ENCODE peak calls at places on chromosomes 6 and 20, in five cellular contexts. U is neural crest cell, K is HFFc6, Y is fibroblast of mammary gland, O is Peyer's patch. C is an unnamed sample.

GRCh38 chr6:42197574-42198362 is 3.0 kb upstream of the GUCA1B start:
- DNase-seq in Y (peak), U (no peak), K (peak), O (no peak), C (peak)

GRCh38 chr6:33730611-33731010 is 16.1 kb downstream of the IP6K3 start:
- DNase-seq in O (no peak), U (no peak), K (no peak), Y (no peak), C (no peak)

GRCh38 chr6:136323431-136324112 is 33.9 kb upstream of the BCLAF1 start:
- DNase-seq in U (no peak), O (no peak), K (no peak), Y (peak), C (no peak)

GRCh38 chr6:1404066-1404712 is 14.8 kb downstream of the FOXF2 start:
- DNase-seq in K (peak), Y (peak), U (no peak), O (no peak), C (no peak)

GRCh38 chr6:161761966-161762365 is 488.1 kb upstream of the AGPAT4 start:
- DNase-seq in O (no peak), K (no peak), Y (no peak), U (no peak), C (no peak)

GRCh38 chr6:28978959-28979561 is 26.1 kb downstream of the ZNF311 start:
- DNase-seq in O (no peak), U (no peak), Y (no peak), K (no peak), C (peak)

GRCh38 chr6:150692604-150693003 is 92.9 kb downstream of the PLEKHG1 start:
- DNase-seq in K (no peak), O (no peak), Y (no peak), U (no peak), C (no peak)

GRCh38 chr6:67935976-67936477 is 699.1 kb upstream of the ADGRB3 start:
- DNase-seq in O (no peak), U (no peak), K (no peak), Y (no peak), C (no peak)

GRCh38 chr6:135144678-135145508 is 36.2 kb upstream of the MYB start:
- DNase-seq in U (no peak), K (peak), Y (peak), O (no peak), C (peak)

GRCh38 chr6:7562769-7563168 is 21.3 kb downstream of the DSP start:
- DNase-seq in O (no peak), U (no peak), K (no peak), Y (no peak), C (no peak)

GRCh38 chr6:149991838-149992237 is 28.1 kb downstream of the ULBP1 start:
- DNase-seq in K (no peak), O (no peak), Y (no peak), U (no peak), C (no peak)

GRCh38 chr20:61185841-61186601 is 66.0 kb upstream of the CDH4 start:
- DNase-seq in K (peak), Y (peak), O (no peak), U (no peak), C (peak)

GRCh38 chr6:155126727-155127439 is 131.8 kb downstream of the TIAM2 start:
- DNase-seq in Y (peak), U (no peak), K (peak), O (no peak), C (peak)

GRCh38 chr20:23350855-23351838 is 556 bp downstream of the NXT1 start:
- DNase-seq in K (peak), Y (peak), O (peak), U (peak), C (peak)

GRCh38 chr6:131828946-131829345 is 21.1 kb downstream of the ENPP1 start:
- DNase-seq in Y (no peak), O (no peak), U (no peak), K (no peak), C (no peak)

GRCh38 chr20:59144831-59145196 is 18.8 kb upstream of the ZNF831 start:
- DNase-seq in O (no peak), U (no peak), K (no peak), Y (no peak), C (no peak)

GRCh38 chr20:41035207-41035606 is 6.6 kb downstream of the TOP1 start:
- DNase-seq in K (no peak), Y (no peak), O (no peak), U (no peak), C (no peak)

DNA sequence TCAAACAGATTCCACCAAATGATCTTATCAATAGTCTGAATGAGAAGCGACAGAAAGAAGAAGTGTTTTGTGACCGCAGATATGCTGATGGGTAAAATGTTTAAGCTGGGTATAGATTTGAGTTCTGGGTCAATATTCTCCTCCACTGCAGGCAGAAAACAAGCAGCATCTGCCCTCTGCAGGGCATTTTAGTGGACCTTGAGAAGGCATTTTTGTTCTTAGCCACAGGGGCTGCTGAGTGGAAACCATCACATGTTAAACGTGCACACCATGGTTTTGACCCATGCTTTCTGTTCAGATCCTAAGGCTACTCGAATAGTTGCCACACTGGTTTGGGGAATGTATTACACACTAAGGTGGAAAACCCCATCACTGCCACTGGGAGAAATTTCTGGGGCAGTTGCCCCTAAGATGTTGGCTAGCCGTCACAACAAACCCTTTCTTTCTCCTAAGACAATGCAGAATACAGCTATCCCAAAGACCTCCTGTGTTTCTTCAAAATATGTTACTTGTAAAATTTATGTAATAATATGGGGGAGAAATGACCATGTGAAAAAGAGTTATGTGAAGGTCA is 5.5 kb downstream of the POU3F2 start:
- DNase-seq in U (no peak), K (peak), O (no peak), Y (peak), C (no peak)
- TF ChIP-seq CTCF in U (peak), K (peak), O (no peak), Y (peak), C (peak)

GRCh38 chr20:32761417-32761830 is 761 bp upstream of the DNMT3B start:
- DNase-seq in U (no peak), Y (no peak), K (no peak), O (no peak), C (no peak)

GRCh38 chr20:32764000-32764960 is 2.1 kb downstream of the DNMT3B start:
- DNase-seq in Y (no peak), U (no peak), K (no peak), O (no peak), C (no peak)

GRCh38 chr20:32762754-32763201 is 593 bp downstream of the DNMT3B start:
- DNase-seq in K (no peak), U (no peak), O (no peak), Y (no peak), C (no peak)

GRCh38 chr20:32763202-32763999 is 1.2 kb downstream of the DNMT3B start:
- DNase-seq in K (no peak), U (no peak), Y (no peak), O (no peak), C (no peak)

GRCh38 chr20:32761831-32762753 is at the start of gene DNMT3B:
- DNase-seq in Y (peak), K (peak), O (peak), U (peak), C (peak)
- TF ChIP-seq CTCF in Y (no peak), K (peak), O (no peak), U (peak), C (peak)

GRCh38 chr6:156175971-156176421 is 601.2 kb upstream of the ARID1B start:
- DNase-seq in K (no peak), O (peak), U (no peak), Y (no peak), C (peak)
- TF ChIP-seq CTCF in K (no peak), O (peak), U (peak), Y (no peak), C (peak)

GRCh38 chr20:10359621-10360040 is 74.4 kb downstream of the MKKS start:
- DNase-seq in K (no peak), O (no peak), Y (no peak), U (no peak), C (no peak)

GRCh38 chr20:10360878-10361277 is 73.1 kb downstream of the MKKS start:
- DNase-seq in K (no peak), Y (no peak), U (no peak), O (no peak), C (no peak)

GRCh38 chr20:10356628-10357027 is 77.4 kb downstream of the MKKS start:
- DNase-seq in K (no peak), Y (no peak), O (no peak), U (no peak), C (no peak)

GRCh38 chr20:10357061-10357708 is 76.8 kb downstream of the MKKS start:
- DNase-seq in K (no peak), U (no peak), O (no peak), Y (peak), C (no peak)

DNA sequence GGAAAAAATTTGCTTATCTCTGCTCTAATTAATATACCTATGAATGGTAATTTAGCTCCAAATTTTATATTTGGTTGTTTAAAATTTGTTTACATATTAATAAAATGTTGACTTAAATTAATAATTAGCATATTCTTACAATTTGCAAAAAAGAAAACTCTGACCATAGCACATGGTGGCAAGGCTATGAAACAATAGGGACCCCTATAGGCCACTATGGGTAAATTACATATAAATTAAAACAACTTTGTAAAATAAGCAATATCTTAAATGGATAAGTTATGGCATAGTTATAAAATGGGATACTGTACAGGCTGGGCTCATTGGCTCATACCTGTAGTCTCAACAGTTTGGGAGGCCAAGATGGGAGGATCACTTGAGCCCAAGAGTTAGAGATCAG is 76.0 kb downstream of the MKKS start:
- DNase-seq in O (no peak), U (no peak), K (no peak), Y (peak), C (no peak)
- TF ChIP-seq CTCF in O (no peak), U (peak), K (peak), Y (peak), C (peak)

GRCh38 chr6:90484903-90485302 is 102.0 kb downstream of the MAP3K7 start:
- DNase-seq in O (no peak), K (no peak), Y (no peak), U (peak), C (no peak)

GRCh38 chr6:90484392-90484791 is 102.5 kb downstream of the MAP3K7 start:
- DNase-seq in O (no peak), K (no peak), U (no peak), Y (no peak), C (no peak)

GRCh38 chr6:90485615-90486277 is 101.1 kb downstream of the MAP3K7 start:
- DNase-seq in U (no peak), Y (no peak), K (no peak), O (no peak), C (no peak)

GRCh38 chr6:90483956-90484355 is 102.9 kb downstream of the MAP3K7 start:
- DNase-seq in U (no peak), K (no peak), O (no peak), Y (no peak), C (no peak)

DNA sequence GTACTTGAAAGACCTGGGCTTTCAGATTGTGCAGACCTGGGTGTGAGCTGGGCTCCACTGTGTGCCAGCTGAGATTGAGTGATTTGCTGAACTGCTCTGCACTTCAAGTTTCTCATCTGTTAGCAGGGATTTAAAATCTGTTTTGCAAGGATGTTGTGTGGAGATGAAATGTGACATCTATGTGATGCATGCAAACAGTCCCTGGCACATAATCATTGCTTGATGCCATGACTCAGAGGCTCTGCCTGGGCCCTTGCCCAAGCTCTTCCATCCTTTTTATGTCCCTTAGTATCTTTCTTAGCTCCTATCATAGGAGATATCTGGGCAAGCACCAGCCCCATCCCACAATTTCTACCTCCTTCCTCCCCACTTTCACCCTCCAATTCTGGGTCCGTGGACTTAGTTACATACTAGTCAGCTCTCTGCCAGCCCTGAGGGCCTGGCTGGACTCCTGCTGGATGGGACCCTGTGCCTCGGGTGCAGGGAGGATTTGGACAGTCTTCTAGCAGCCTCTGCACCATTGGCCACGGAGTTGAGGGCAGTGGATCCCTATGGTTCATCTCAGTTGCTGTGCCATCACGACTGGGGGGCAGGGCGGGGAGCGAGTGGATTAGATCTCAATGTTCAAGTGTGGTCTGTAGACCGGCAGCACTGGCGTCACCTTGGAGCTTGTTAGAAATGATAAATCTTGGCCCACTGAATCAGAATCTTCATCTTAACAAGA is 103.6 kb downstream of the MAP3K7 start:
- DNase-seq in O (no peak), Y (peak), U (no peak), K (no peak), C (peak)
- TF ChIP-seq CTCF in O (no peak), Y (no peak), U (no peak), K (no peak), C (no peak)

GRCh38 chr6:51515052-51515402 is 572.4 kb downstream of the PKHD1 start:
- DNase-seq in K (no peak), Y (no peak), O (no peak), U (no peak), C (peak)
- TF ChIP-seq CTCF in K (no peak), Y (no peak), O (no peak), U (peak), C (peak)

GRCh38 chr6:24963887-24964570 is 28.3 kb upstream of the RIPOR2 start:
- DNase-seq in Y (no peak), O (no peak), U (no peak), K (no peak), C (no peak)
- TF ChIP-seq CTCF in Y (no peak), O (no peak), U (no peak), K (no peak), C (no peak)